ENCODE peak calls at places on chromosomes 6 and 20, in six cellular contexts. B, C, R, W, Y and V are unnamed samples.

GRCh38 chr6:286681-287499 is 5.4 kb upstream of the DUSP22 start:
- DNase-seq in B (no peak), C (no peak), R (no peak), W (no peak), Y (no peak), V (no peak)

GRCh38 chr6:24357336-24358218 is at the start of gene DCDC2:
- DNase-seq in B (peak; percentile 56), C (peak; percentile 11), R (peak; percentile 13), W (peak; percentile 89), Y (no peak), V (no peak)

GRCh38 chr6:72968704-72969103 is 256.6 kb downstream of the KHDC1L start:
- DNase-seq in B (no peak), C (no peak), R (no peak), W (no peak), Y (no peak), V (no peak)

GRCh38 chr6:48826884-48827701 is 636.0 kb downstream of the MMUT start:
- DNase-seq in B (no peak), C (peak; percentile 89), R (no peak), W (no peak), Y (peak; percentile 59), V (no peak)

GRCh38 chr6:116387374-116387773 is 16.6 kb downstream of the DSE start:
- DNase-seq in B (no peak), C (peak; percentile 68), R (peak; percentile 13), W (peak; percentile 50), Y (no peak), V (no peak)

GRCh38 chr6:89999995-90000825 is 105.9 kb downstream of the GJA10 start:
- DNase-seq in B (no peak), C (no peak), R (no peak), W (no peak), Y (no peak), V (no peak)

GRCh38 chr6:111061493-111061892 is 25.8 kb upstream of the SLC16A10 start:
- DNase-seq in B (no peak), C (no peak), R (no peak), W (no peak), Y (no peak), V (no peak)

GRCh38 chr6:15324427-15324985 is 78.6 kb downstream of the JARID2 start:
- DNase-seq in B (no peak), C (no peak), R (no peak), W (no peak), Y (no peak), V (no peak)

GRCh38 chr20:4406627-4407026 is 315.1 kb upstream of the PRND start:
- DNase-seq in B (no peak), C (peak; percentile 76), R (no peak), W (no peak), Y (peak; percentile 79), V (no peak)

GRCh38 chr6:7512320-7512719 is 29.2 kb upstream of the DSP start:
- DNase-seq in B (no peak), C (no peak), R (no peak), W (no peak), Y (no peak), V (no peak)

GRCh38 chr6:99612551-99613397 is 6.1 kb downstream of the PRDM13 start:
- DNase-seq in B (no peak), C (no peak), R (no peak), W (no peak), Y (no peak), V (no peak)

GRCh38 chr6:149129401-149130077 is 188.0 kb upstream of the TAB2 start:
- DNase-seq in B (no peak), C (peak; percentile 55), R (peak; percentile 38), W (no peak), Y (peak; percentile 17), V (no peak)

GRCh38 chr20:63042448-63043071 is 35.8 kb upstream of the BHLHE23 start:
- DNase-seq in B (no peak), C (no peak), R (no peak), W (no peak), Y (no peak), V (no peak)

GRCh38 chr6:90429713-90430112 is 133.1 kb upstream of the BACH2 start:
- DNase-seq in B (no peak), C (peak; percentile 6), R (no peak), W (no peak), Y (no peak), V (no peak)

GRCh38 chr6:82872092-82872635 is 193.5 kb downstream of the UBE3D start:
- DNase-seq in B (no peak), C (no peak), R (no peak), W (no peak), Y (no peak), V (no peak)

GRCh38 chr6:1524040-1524480 is 85.7 kb upstream of the FOXC1 start:
- DNase-seq in B (peak; percentile 34), C (peak; percentile 82), R (peak; percentile 66), W (peak; percentile 67), Y (no peak), V (no peak)